ENCODE peak calls at places on chromosomes 7 and 10, in seven cellular contexts. One of them, this sample, is unnamed.

GRCh38 chr10:109454691-109455090 is 468.6 kb downstream of the XPNPEP1 start:
- DNase-seq in myocyte: no peak
- DNase-seq in GM19239: no peak
- DNase-seq in GM12865: no peak
- DNase-seq in GM13977: no peak
- DNase-seq in adrenal gland: no peak
- DNase-seq in keratinocyte: no peak
- DNase-seq in this sample: no peak

GRCh38 chr10:75018233-75018632 is 93.2 kb upstream of the SAMD8 start:
- DNase-seq in myocyte: peak
- DNase-seq in GM19239: no peak
- DNase-seq in GM12865: no peak
- DNase-seq in GM13977: no peak
- DNase-seq in adrenal gland: no peak
- DNase-seq in keratinocyte: no peak
- DNase-seq in this sample: no peak

GRCh38 chr7:122132341-122132740 is 11.7 kb downstream of the AASS start:
- DNase-seq in myocyte: peak
- DNase-seq in GM19239: no peak
- DNase-seq in GM12865: no peak
- DNase-seq in GM13977: no peak
- DNase-seq in adrenal gland: no peak
- DNase-seq in keratinocyte: peak
- DNase-seq in this sample: no peak

GRCh38 chr7:155653773-155654172 is 9.3 kb downstream of the RBM33 start:
- DNase-seq in myocyte: no peak
- DNase-seq in GM19239: no peak
- DNase-seq in GM12865: no peak
- DNase-seq in GM13977: no peak
- DNase-seq in adrenal gland: peak
- DNase-seq in keratinocyte: no peak
- DNase-seq in this sample: no peak

GRCh38 chr10:36494386-36494785 is 631.0 kb upstream of the ANKRD30A start:
- DNase-seq in myocyte: peak
- DNase-seq in GM19239: no peak
- DNase-seq in GM12865: no peak
- DNase-seq in GM13977: no peak
- DNase-seq in adrenal gland: no peak
- DNase-seq in keratinocyte: peak
- DNase-seq in this sample: no peak

GRCh38 chr10:71232089-71232998 is 20.0 kb downstream of the UNC5B start:
- DNase-seq in myocyte: peak
- DNase-seq in GM19239: no peak
- DNase-seq in GM12865: no peak
- DNase-seq in GM13977: no peak
- DNase-seq in adrenal gland: peak
- DNase-seq in keratinocyte: no peak
- DNase-seq in this sample: peak

GRCh38 chr7:35504365-35504764 is 190.6 kb downstream of the HERPUD2 start:
- DNase-seq in myocyte: no peak
- DNase-seq in GM19239: no peak
- DNase-seq in GM12865: peak
- DNase-seq in GM13977: no peak
- DNase-seq in adrenal gland: no peak
- DNase-seq in keratinocyte: no peak
- DNase-seq in this sample: no peak

GRCh38 chr7:116169060-116169459 is 41.3 kb upstream of the TES start:
- DNase-seq in myocyte: no peak
- DNase-seq in GM19239: no peak
- DNase-seq in GM12865: no peak
- DNase-seq in GM13977: no peak
- DNase-seq in adrenal gland: no peak
- DNase-seq in keratinocyte: no peak
- DNase-seq in this sample: no peak

GRCh38 chr7:55366461-55367138 is 1.5 kb downstream of the LANCL2 start:
- DNase-seq in myocyte: peak
- DNase-seq in GM19239: no peak
- DNase-seq in GM12865: peak
- DNase-seq in GM13977: no peak
- DNase-seq in adrenal gland: no peak
- DNase-seq in keratinocyte: no peak
- DNase-seq in this sample: no peak

This sample was measured in left ventricle myocardium superior.